ENCODE peak calls at places on chromosomes 11 and 22, in ten cellular contexts. A is lower lobe of right lung, O is foreskin fibroblast, J is fibroblast of pulmonary artery, F is AG04450, N is bronchial epithelial cell, Y is H9, C is H1, S is cardiac fibroblast, H is DND-41. K is an unnamed sample.
A peak's percentile ranks its signal among the peaks of the same experiment; 100 is the strongest.

GRCh38 chr11:8108430-8108829 is 27.4 kb downstream of the TUB start:
- DNase-seq in A (no peak), O (no peak), J (no peak), F (no peak), N (no peak), Y (no peak), C (no peak), S (no peak), H (no peak), K (no peak)

GRCh38 chr11:67731583-67731982 is 57.2 kb upstream of the ALDH3B2 start:
- DNase-seq in A (no peak), O (no peak), J (no peak), F (no peak), N (no peak), Y (no peak), C (no peak), S (no peak), H (no peak), K (no peak)

GRCh38 chr11:110710520-110711381 is 1.5 kb downstream of the ARHGAP20 start:
- DNase-seq in A (peak; percentile 59), O (no peak), J (peak; percentile 31), F (no peak), N (peak; percentile 34), Y (peak; percentile 44), C (peak; percentile 54), S (peak; percentile 38), H (no peak), K (no peak)

GRCh38 chr11:61963282-61964057 is 4.0 kb downstream of the FTH1 start:
- DNase-seq in A (no peak), O (peak; percentile 69), J (peak; percentile 90), F (no peak), N (peak; percentile 50), Y (no peak), C (no peak), S (peak; percentile 91), H (no peak), K (peak; percentile 48)

GRCh38 chr11:82315093-82315492 is 418.6 kb downstream of the FAM181B start:
- DNase-seq in A (no peak), O (no peak), J (no peak), F (no peak), N (peak; percentile 27), Y (peak; percentile 67), C (peak; percentile 63), S (no peak), H (no peak), K (no peak)

GRCh38 chr22:36461665-36462474 is 19.6 kb downstream of the TXN2 start:
- DNase-seq in A (peak; percentile 79), O (no peak), J (peak; percentile 92), F (peak; percentile 93), N (peak; percentile 91), Y (peak; percentile 81), C (peak; percentile 61), S (peak; percentile 80), H (no peak), K (peak; percentile 92)

GRCh38 chr11:64545605-64546004 is 45.4 kb upstream of the SLC22A12 start:
- DNase-seq in A (peak; percentile 39), O (peak; percentile 81), J (peak; percentile 79), F (peak; percentile 21), N (peak; percentile 85), Y (no peak), C (no peak), S (peak; percentile 58), H (no peak), K (peak; percentile 79)

GRCh38 chr11:71507102-71507501 is 20.0 kb upstream of the KRTAP5-7 start:
- DNase-seq in A (no peak), O (no peak), J (no peak), F (no peak), N (no peak), Y (no peak), C (peak; percentile 32), S (no peak), H (no peak), K (no peak)

GRCh38 chr22:30245985-30246901 is at the start of gene LIF:
- DNase-seq in A (no peak), O (peak; percentile 59), J (peak; percentile 74), F (peak; percentile 54), N (peak; percentile 46), Y (peak; percentile 56), C (peak; percentile 75), S (peak; percentile 61), H (peak; percentile 53), K (peak; percentile 52)

GRCh38 chr11:92267968-92268367 is 43.4 kb downstream of the FAT3 start:
- DNase-seq in A (no peak), O (no peak), J (no peak), F (no peak), N (no peak), Y (no peak), C (no peak), S (no peak), H (no peak), K (no peak)

DNA sequence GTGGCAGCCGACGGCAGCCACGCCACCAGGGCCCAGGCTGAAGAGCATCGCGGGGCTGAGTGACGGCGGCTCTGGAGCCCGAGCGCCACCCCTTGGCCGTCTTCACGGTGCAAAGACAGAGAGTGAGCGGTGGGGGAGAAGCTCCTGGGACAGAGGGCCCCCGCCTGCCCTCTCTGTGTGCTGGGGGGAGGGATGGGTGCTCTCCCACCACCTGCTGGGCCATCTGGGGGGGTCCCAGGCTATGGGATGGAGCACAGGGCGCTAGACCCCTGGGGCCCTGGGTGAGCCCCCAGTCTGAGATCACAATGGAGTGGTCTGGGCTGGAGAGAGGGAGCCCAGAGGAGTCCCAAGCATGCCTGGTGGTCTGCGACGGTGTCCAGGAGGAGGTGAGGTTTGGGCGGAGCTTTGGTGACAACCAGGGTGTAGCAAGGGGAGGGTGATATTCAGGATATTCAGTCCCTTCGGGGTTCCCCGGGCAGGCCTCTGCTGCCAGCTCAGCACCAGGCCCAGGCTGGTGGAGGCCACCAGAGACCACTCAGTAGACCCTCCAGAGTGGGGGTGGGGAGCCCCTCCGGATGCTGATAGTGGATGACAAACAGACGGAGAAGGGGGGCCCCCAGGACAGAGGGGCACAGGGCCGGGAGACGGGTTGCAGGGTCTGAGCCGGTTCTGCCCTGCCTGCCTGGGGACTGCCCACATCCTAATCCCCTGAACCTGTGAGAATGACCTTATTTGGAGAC is 78.1 kb upstream of the PRR5 start:
- DNase-seq in A (peak; percentile 39), O (peak; percentile 8), J (peak; percentile 50), F (no peak), N (peak; percentile 4), Y (peak; percentile 50), C (peak; percentile 72), S (peak; percentile 60), H (no peak), K (no peak)
- TF ChIP-seq CTCF in A (no peak), O (peak; percentile 33), J (peak; percentile 60), F (peak; percentile 63), N (peak; percentile 70), Y (peak; percentile 73), C (peak; percentile 76), S (peak; percentile 73), H (peak; percentile 3), K (peak; percentile 65)

DNA sequence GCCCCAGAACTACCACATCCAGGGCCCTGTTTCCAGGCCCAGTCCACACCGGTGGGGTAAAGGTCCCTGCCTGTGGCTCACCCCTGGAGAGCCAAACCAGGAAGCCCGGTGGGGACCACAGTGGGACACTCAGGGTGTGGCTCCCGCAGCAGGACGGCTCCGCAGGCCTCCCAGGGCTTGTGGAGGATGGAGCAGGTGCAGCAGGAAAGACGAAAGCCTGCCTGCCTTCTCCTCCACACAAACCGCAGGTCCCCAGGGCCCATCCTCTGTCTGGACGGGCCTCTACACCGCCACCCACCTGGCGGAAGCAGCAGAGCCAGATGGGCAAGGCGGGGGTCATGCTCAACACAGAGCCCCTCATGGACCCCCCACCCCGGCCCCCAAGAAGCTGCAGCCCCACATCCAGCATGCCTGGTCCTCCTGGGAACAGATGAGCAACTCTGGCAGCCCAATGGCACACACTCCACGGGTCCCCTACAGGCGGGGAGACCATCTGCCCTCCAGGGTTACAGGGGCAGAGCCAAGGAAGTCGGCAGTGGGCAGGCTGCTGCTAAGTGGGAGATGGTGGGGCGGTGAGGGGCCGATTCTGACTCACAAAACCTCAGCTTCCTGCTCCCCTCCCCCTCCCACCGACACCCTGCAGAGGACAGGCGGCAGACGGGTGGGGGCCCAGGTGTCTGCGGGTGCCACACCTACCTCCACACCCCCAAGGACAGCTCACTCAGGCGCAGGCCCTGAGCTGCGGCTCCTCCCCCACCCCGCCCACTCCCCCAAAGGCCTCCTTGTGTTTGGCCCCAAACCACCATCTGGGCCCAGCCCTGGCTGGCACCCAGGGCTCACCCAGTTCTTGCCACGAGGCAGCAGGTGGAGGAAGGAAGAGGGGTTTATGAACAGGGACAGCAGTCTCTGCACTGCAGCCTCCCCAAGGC is 5.2 kb downstream of the SBF1 start:
- DNase-seq in A (peak; percentile 82), O (peak; percentile 19), J (peak; percentile 15), F (no peak), N (peak; percentile 78), Y (peak; percentile 84), C (no peak), S (peak; percentile 16), H (peak; percentile 100), K (no peak)
- TF ChIP-seq CTCF in A (no peak), O (no peak), J (no peak), F (no peak), N (no peak), Y (peak; percentile 18), C (no peak), S (no peak), H (peak; percentile 57), K (no peak)

GRCh38 chr22:33083212-33083611 is 25.0 kb upstream of the SYN3 start:
- DNase-seq in A (no peak), O (no peak), J (no peak), F (no peak), N (peak; percentile 27), Y (no peak), C (no peak), S (no peak), H (no peak), K (no peak)
- TF ChIP-seq CTCF in A (no peak), O (no peak), J (no peak), F (no peak), N (no peak), Y (peak; percentile 54), C (no peak), S (no peak), H (peak; percentile 44), K (peak; percentile 48)

DNA sequence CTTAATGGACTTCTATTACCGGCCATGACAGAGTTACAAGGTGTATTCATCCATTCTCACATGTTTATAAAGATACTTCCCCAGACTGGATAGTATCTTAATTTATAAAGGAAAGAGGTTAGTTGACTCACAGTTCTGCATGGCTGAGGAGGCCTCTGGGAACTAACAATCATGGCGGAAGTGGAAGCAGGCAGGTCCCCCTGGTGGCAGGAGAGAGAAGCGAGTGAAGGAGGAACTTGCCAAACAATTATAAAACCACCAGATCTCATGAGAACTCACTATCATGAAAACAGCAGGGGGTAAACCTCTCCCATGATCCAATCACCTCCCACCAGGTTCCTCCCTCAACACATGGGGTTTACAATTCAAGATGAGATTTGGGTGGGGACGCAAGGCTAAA is 170.0 kb upstream of the PDGFD start:
- DNase-seq in A (no peak), O (no peak), J (no peak), F (no peak), N (no peak), Y (peak; percentile 43), C (peak; percentile 53), S (no peak), H (no peak), K (no peak)
- TF ChIP-seq CTCF in A (peak; percentile 7), O (peak; percentile 24), J (peak; percentile 29), F (peak; percentile 37), N (peak; percentile 13), Y (peak; percentile 66), C (peak; percentile 54), S (peak; percentile 37), H (peak; percentile 30), K (peak; percentile 66)

K was measured in HFFc6.